ENCODE peak calls at places on chromosomes 12 and 14, in eight cellular contexts. D is K562, W is choroid plexus epithelial cell, H is endothelial cell, Y is AG04449, P is body of pancreas, B is AG10803, S is tibial artery. Q is an unnamed sample.
A peak's percentile ranks its signal among the peaks of the same experiment; 100 is the strongest.

GRCh38 chr12:3303410-3304136 is 187.4 kb upstream of the PRMT8 start:
- DNase-seq in D (no peak), W (peak; percentile 22), H (peak; percentile 51), Y (no peak), P (peak; percentile 35), B (no peak), S (no peak), Q (no peak)

GRCh38 chr14:32224731-32225377 is 21.8 kb upstream of the RNU6-8 start:
- DNase-seq in D (peak; percentile 31), W (peak; percentile 90), H (peak; percentile 9), Y (no peak), P (peak; percentile 24), B (peak; percentile 65), S (peak; percentile 70), Q (peak; percentile 87)

GRCh38 chr14:45249847-45250575 is 3.0 kb downstream of the MIS18BP1 start:
- DNase-seq in D (peak; percentile 51), W (peak; percentile 96), H (no peak), Y (peak; percentile 19), P (no peak), B (peak; percentile 79), S (no peak), Q (peak; percentile 63)

GRCh38 chr14:53020193-53020932 is 69.5 kb upstream of the FERMT2 start:
- DNase-seq in D (no peak), W (no peak), H (no peak), Y (no peak), P (no peak), B (no peak), S (no peak), Q (no peak)

GRCh38 chr14:38848243-38848642 is 254.8 kb downstream of the SEC23A start:
- DNase-seq in D (no peak), W (no peak), H (no peak), Y (no peak), P (no peak), B (no peak), S (no peak), Q (no peak)

GRCh38 chr12:1929985-1930815 is 11.7 kb upstream of the CACNA2D4 start:
- DNase-seq in D (no peak), W (no peak), H (no peak), Y (no peak), P (no peak), B (no peak), S (peak; percentile 50), Q (no peak)

GRCh38 chr14:81797246-81797645 is 263.6 kb upstream of the SEL1L start:
- DNase-seq in D (no peak), W (no peak), H (no peak), Y (no peak), P (no peak), B (no peak), S (no peak), Q (no peak)

GRCh38 chr12:121898287-121898686 is 9.7 kb downstream of the PSMD9 start:
- DNase-seq in D (no peak), W (no peak), H (no peak), Y (no peak), P (no peak), B (no peak), S (no peak), Q (no peak)

GRCh38 chr14:105856676-105857222 is 330.4 kb downstream of the TMEM121 start:
- DNase-seq in D (no peak), W (no peak), H (no peak), Y (no peak), P (peak; percentile 10), B (no peak), S (peak; percentile 58), Q (no peak)

GRCh38 chr12:27343255-27344000 is 10.8 kb downstream of the BMAL2 start:
- DNase-seq in D (no peak), W (peak; percentile 84), H (no peak), Y (peak; percentile 80), P (no peak), B (peak; percentile 88), S (no peak), Q (peak; percentile 32)

GRCh38 chr14:73242274-73242960 is 5.1 kb downstream of the PAPLN start:
- DNase-seq in D (no peak), W (peak; percentile 51), H (no peak), Y (no peak), P (no peak), B (no peak), S (no peak), Q (no peak)

GRCh38 chr12:10132971-10133370 is 3.0 kb upstream of the CLEC7A start:
- DNase-seq in D (no peak), W (no peak), H (no peak), Y (no peak), P (no peak), B (no peak), S (no peak), Q (no peak)

GRCh38 chr12:116319851-116320621 is 42.5 kb upstream of the MED13L start:
- DNase-seq in D (no peak), W (peak; percentile 89), H (no peak), Y (peak; percentile 84), P (peak; percentile 14), B (peak; percentile 97), S (peak; percentile 88), Q (peak; percentile 93)

GRCh38 chr12:20314325-20314724 is 54.0 kb upstream of the PDE3A start:
- DNase-seq in D (no peak), W (peak; percentile 60), H (no peak), Y (peak; percentile 75), P (no peak), B (peak; percentile 30), S (no peak), Q (no peak)

GRCh38 chr12:12094481-12094880 is 23.7 kb downstream of the BCL2L14 start:
- DNase-seq in D (no peak), W (peak; percentile 2), H (no peak), Y (no peak), P (no peak), B (no peak), S (no peak), Q (no peak)

GRCh38 chr12:59182191-59182590 is 261.9 kb upstream of the LRIG3 start:
- DNase-seq in D (no peak), W (peak; percentile 41), H (no peak), Y (no peak), P (no peak), B (no peak), S (no peak), Q (no peak)

GRCh38 chr14:44778562-44778961 is 183.2 kb downstream of the KLHL28 start:
- DNase-seq in D (no peak), W (peak; percentile 21), H (no peak), Y (no peak), P (no peak), B (peak; percentile 51), S (no peak), Q (no peak)

GRCh38 chr12:53230971-53231858 is 794 bp downstream of the RARG start:
- DNase-seq in D (no peak), W (no peak), H (no peak), Y (no peak), P (no peak), B (no peak), S (no peak), Q (no peak)

GRCh38 chr12:53233671-53234091 is 1.7 kb upstream of the RARG start:
- DNase-seq in D (no peak), W (no peak), H (no peak), Y (no peak), P (no peak), B (peak; percentile 60), S (no peak), Q (no peak)

GRCh38 chr12:53234236-53234635 is 2.2 kb upstream of the RARG start:
- DNase-seq in D (no peak), W (no peak), H (no peak), Y (no peak), P (no peak), B (no peak), S (peak; percentile 81), Q (no peak)

GRCh38 chr12:53232641-53233538 is 881 bp upstream of the RARG start:
- DNase-seq in D (no peak), W (no peak), H (no peak), Y (no peak), P (peak; percentile 22), B (peak; percentile 56), S (peak; percentile 89), Q (no peak)

DNA sequence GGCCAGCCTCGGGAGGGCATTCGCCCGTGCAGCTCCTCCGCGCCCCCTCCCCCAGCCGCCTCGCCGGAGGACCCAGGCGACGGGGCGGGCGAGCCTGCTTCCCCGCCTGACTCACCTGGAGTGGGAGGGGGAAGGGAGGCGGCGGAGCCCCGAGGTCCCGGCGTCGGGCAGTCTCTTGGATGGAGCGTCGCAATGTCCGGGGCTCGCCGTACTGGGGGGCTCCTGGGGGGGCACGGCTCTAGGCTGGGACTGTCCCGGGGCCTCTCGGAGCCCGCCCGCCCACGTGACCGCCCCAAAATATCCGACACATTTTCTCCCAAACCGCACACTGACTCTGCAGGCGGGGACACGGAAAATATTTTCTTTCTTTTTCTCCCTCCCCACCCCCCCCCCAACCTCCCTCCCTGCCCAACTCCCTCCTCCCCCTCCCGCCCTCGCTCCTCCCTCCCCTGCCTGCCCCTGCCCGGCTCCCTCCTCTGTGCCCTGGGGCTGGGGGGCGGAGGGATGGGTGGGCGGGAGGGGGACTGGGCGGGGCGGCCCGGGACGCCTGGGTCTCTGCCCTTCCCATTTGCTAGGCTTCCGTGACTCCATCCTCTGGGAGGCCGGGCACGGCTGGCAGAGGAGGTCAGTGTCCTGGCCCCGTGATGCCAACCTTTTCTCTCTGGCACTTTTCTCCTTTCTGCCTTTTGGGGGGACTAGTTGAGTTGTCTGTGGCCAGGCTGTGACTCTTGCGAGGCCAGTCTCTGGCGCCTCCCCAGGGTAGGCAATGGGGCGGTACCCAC is at the start of gene RARG:
- DNase-seq in D (peak; percentile 42), W (no peak), H (no peak), Y (no peak), P (peak; percentile 56), B (peak; percentile 72), S (peak; percentile 93), Q (no peak)
- TF ChIP-seq CTCF in D (no peak), W (no peak), H (no peak), Y (no peak), P (no peak), B (no peak), S (no peak), Q (no peak)

GRCh38 chr12:45655186-45655585 is 74.3 kb upstream of the ARID2 start:
- DNase-seq in D (peak; percentile 5), W (peak; percentile 68), H (no peak), Y (no peak), P (no peak), B (no peak), S (no peak), Q (no peak)
- TF ChIP-seq CTCF in D (no peak), W (peak; percentile 37), H (no peak), Y (no peak), P (no peak), B (no peak), S (no peak), Q (no peak)

GRCh38 chr14:50342211-50343080 is 30.3 kb downstream of the DMAC2L start:
- DNase-seq in D (peak; percentile 90), W (peak; percentile 88), H (peak; percentile 20), Y (peak; percentile 28), P (peak; percentile 37), B (peak; percentile 94), S (peak; percentile 76), Q (no peak)
- TF ChIP-seq CTCF in D (peak; percentile 72), W (peak; percentile 48), H (no peak), Y (peak; percentile 64), P (no peak), B (peak; percentile 64), S (peak; percentile 29), Q (peak; percentile 59)

DNA sequence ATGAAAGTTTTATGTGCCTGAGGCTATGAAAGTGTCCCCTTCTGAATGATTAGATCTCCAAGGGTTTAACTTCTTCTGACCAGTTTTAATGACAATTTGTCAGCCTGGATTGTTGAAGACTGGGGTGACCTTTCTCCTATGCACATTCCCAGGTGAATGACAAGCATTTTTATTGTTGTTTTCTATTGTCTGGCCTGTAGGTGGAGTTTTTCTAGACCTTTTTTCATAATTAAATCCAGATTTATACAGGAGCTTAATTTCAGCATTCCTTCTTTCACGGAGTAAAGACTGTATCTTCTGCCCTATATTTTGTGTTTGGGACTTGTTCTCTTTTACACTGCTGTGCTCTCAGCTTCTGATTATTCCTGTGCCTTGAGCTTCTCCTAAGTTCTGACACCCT is 125.0 kb upstream of the FAR2 start:
- DNase-seq in D (no peak), W (no peak), H (no peak), Y (no peak), P (no peak), B (no peak), S (no peak), Q (no peak)
- TF ChIP-seq CTCF in D (peak; percentile 19), W (peak; percentile 38), H (peak; percentile 45), Y (no peak), P (no peak), B (peak; percentile 37), S (no peak), Q (peak; percentile 17)

Q was measured in HFF-Myc.